ENCODE peak calls at places on chromosome 11, in six cellular contexts. D is choroid plexus epithelial cell, Z is breast epithelium, B is fibroblast of mammary gland, K is foreskin fibroblast, S is cardiac fibroblast. T is an unnamed sample.
A peak's percentile ranks its signal among the peaks of the same experiment; 100 is the strongest.

GRCh38 chr11:111253630-111254029 is 8.1 kb downstream of the POU2AF2 start:
- DNase-seq in D (no peak), Z (no peak), B (no peak), K (no peak), S (no peak), T (no peak)

GRCh38 chr11:102950622-102951081 is 4.9 kb downstream of the MMP13 start:
- DNase-seq in D (peak; percentile 47), Z (no peak), B (peak; percentile 60), K (peak; percentile 80), S (peak; percentile 80), T (no peak)

GRCh38 chr11:11622772-11623531 is 1.1 kb upstream of the GALNT18 start:
- DNase-seq in D (no peak), Z (no peak), B (no peak), K (no peak), S (no peak), T (peak; percentile 67)

GRCh38 chr11:43833657-43834073 is 47.0 kb upstream of the ALKBH3 start:
- DNase-seq in D (peak; percentile 95), Z (no peak), B (peak; percentile 37), K (peak; percentile 57), S (peak; percentile 78), T (no peak)

GRCh38 chr11:125945797-125946520 is at the start of gene VSIG10L2:
- DNase-seq in D (no peak), Z (no peak), B (no peak), K (no peak), S (no peak), T (no peak)

GRCh38 chr11:95827661-95828060 is 37.4 kb downstream of the CEP57 start:
- DNase-seq in D (peak; percentile 43), Z (no peak), B (peak; percentile 71), K (peak; percentile 48), S (peak; percentile 63), T (no peak)

GRCh38 chr11:110852925-110853324 is 140.7 kb upstream of the ARHGAP20 start:
- DNase-seq in D (no peak), Z (no peak), B (peak; percentile 16), K (no peak), S (no peak), T (no peak)

GRCh38 chr11:13135385-13136271 is 126.5 kb downstream of the RASSF10 start:
- DNase-seq in D (peak; percentile 73), Z (no peak), B (peak; percentile 37), K (peak; percentile 72), S (peak; percentile 25), T (no peak)

GRCh38 chr11:131763193-131763890 is 392.9 kb downstream of the NTM start:
- DNase-seq in D (peak; percentile 59), Z (no peak), B (no peak), K (no peak), S (peak; percentile 83), T (no peak)

GRCh38 chr11:101867951-101868350 is 46.9 kb upstream of the CEP126 start:
- DNase-seq in D (peak; percentile 34), Z (no peak), B (no peak), K (no peak), S (peak; percentile 18), T (no peak)

GRCh38 chr11:111836766-111837165 is 34.6 kb downstream of the ALG9 start:
- DNase-seq in D (peak; percentile 78), Z (no peak), B (peak; percentile 83), K (peak; percentile 67), S (no peak), T (no peak)

GRCh38 chr11:123006860-123007542 is 25.4 kb upstream of the BSX start:
- DNase-seq in D (no peak), Z (no peak), B (no peak), K (no peak), S (no peak), T (no peak)

GRCh38 chr11:128052912-128053641 is 534.3 kb downstream of the ETS1 start:
- DNase-seq in D (peak; percentile 78), Z (no peak), B (peak; percentile 76), K (peak; percentile 82), S (peak; percentile 90), T (no peak)

GRCh38 chr11:26150046-26150445 is 181.9 kb upstream of the ANO3 start:
- DNase-seq in D (no peak), Z (no peak), B (no peak), K (no peak), S (no peak), T (no peak)

GRCh38 chr11:68924073-68924925 is 20.6 kb downstream of the IGHMBP2 start:
- DNase-seq in D (peak; percentile 42), Z (no peak), B (no peak), K (no peak), S (no peak), T (no peak)

GRCh38 chr11:46272816-46273427 is 4.5 kb upstream of the CREB3L1 start:
- DNase-seq in D (peak; percentile 73), Z (no peak), B (peak; percentile 85), K (peak; percentile 92), S (peak; percentile 85), T (peak; percentile 62)

GRCh38 chr11:17179972-17180371 is 27.8 kb downstream of the PIK3C2A start:
- DNase-seq in D (no peak), Z (no peak), B (no peak), K (no peak), S (no peak), T (no peak)

GRCh38 chr11:20368441-20368840 is 4.9 kb downstream of the HTATIP2 start:
- DNase-seq in D (no peak), Z (no peak), B (no peak), K (no peak), S (peak; percentile 18), T (no peak)

GRCh38 chr11:35618497-35619029 is 303 bp downstream of the FJX1 start:
- DNase-seq in D (peak; percentile 43), Z (no peak), B (peak; percentile 38), K (peak; percentile 78), S (peak; percentile 41), T (no peak)
- H3K4me3 ChIP-seq in D (peak overlapping the region; percentile 66), Z (peak overlapping the region; percentile 90), B (peak overlapping the region; percentile 64), K (peak overlapping the region; percentile 66), S (peak overlapping the region; percentile 72), T (peak overlapping the region; percentile 11)

GRCh38 chr11:72160319-72160718 is 24.8 kb downstream of the FOLR3 start:
- DNase-seq in D (no peak), Z (no peak), B (peak; percentile 18), K (peak; percentile 27), S (no peak), T (no peak)

GRCh38 chr11:72155751-72156150 is 20.2 kb downstream of the FOLR3 start:
- DNase-seq in D (no peak), Z (no peak), B (no peak), K (no peak), S (no peak), T (no peak)

GRCh38 chr11:72150882-72151281 is 15.4 kb downstream of the FOLR3 start:
- DNase-seq in D (no peak), Z (no peak), B (no peak), K (no peak), S (no peak), T (no peak)

GRCh38 chr11:72154816-72155215 is 19.3 kb downstream of the FOLR3 start:
- DNase-seq in D (no peak), Z (no peak), B (no peak), K (no peak), S (no peak), T (no peak)
- TF ChIP-seq CTCF in D (no peak), Z (no peak), B (no peak), K (no peak), S (no peak), T (no peak)

GRCh38 chr11:1204381-1205101 is 18.3 kb upstream of the MUC5B start:
- DNase-seq in D (no peak), Z (no peak), B (no peak), K (no peak), S (no peak), T (no peak)
- H3K4me3 ChIP-seq in D (no peak overlapping the region), Z (no peak overlapping the region), B (no peak overlapping the region), K (no peak overlapping the region), S (no peak overlapping the region), T (no peak overlapping the region)

GRCh38 chr11:107598225-107599139 is 7.5 kb downstream of the ELMOD1 start:
- DNase-seq in D (peak; percentile 18), Z (no peak), B (no peak), K (peak; percentile 16), S (peak; percentile 26), T (no peak)
- TF ChIP-seq CTCF in D (peak; percentile 56), Z (no peak), B (peak; percentile 51), K (peak; percentile 36), S (peak; percentile 60), T (peak; percentile 75)

GRCh38 chr11:88335284-88335683 is 2.3 kb downstream of the CTSC start:
- DNase-seq in D (no peak), Z (no peak), B (no peak), K (no peak), S (no peak), T (no peak)
- H3K4me3 ChIP-seq in D (peak overlapping the region; percentile 79), Z (peak overlapping the region; percentile 32), B (no peak overlapping the region), K (peak overlapping the region; percentile 77), S (peak overlapping the region; percentile 97), T (no peak overlapping the region)

DNA sequence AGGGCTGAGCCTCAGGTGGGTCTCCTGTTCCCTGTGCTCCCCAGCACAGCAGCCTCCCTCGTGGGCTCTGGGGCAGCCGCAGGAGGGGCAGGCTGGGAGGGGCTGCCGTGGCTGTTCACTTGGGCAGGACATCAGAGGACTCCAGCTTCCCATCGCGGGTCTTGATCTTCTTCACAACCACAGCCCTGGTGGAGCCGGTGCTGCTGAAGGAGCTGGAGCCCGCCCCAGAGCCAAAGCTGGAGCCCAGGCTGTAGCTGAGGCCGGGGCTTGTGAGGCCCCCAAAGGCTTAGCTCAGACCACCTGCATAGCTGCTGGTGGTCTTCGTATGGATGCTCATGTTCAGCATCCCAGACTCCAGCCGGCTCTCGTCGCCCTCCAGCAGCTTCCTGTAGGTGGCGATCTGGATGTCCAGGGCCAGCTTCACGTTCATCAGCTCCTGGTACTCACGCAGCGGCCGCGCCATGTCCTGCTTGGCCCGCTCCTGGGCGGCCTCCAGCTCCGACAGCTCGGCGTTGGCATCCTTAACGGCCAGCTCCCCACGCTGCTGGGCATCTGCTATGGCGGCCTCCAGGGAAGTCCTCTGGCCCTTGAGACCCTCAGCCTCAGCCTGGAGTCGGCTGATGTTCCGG is 126.1 kb downstream of the NECTIN1 start:
- DNase-seq in D (no peak), Z (no peak), B (no peak), K (no peak), S (no peak), T (no peak)
- TF ChIP-seq CTCF in D (peak; percentile 33), Z (no peak), B (no peak), K (peak; percentile 4), S (no peak), T (no peak)

GRCh38 chr11:3641191-3641590 is 601 bp downstream of the ART5 start:
- DNase-seq in D (no peak), Z (no peak), B (no peak), K (no peak), S (no peak), T (no peak)
- H3K4me3 ChIP-seq in D (no peak overlapping the region), Z (peak overlapping the region; percentile 80), B (no peak overlapping the region), K (no peak overlapping the region), S (no peak overlapping the region), T (no peak overlapping the region)